ENCODE peak calls at places on chromosomes 6 and 20, in four cellular contexts. H, J, K and G are unnamed samples.

GRCh38 chr6:170514908-170515307 is 38.2 kb downstream of the PSMB1 start:
- DNase-seq in H (no peak), J (no peak), K (no peak), G (no peak)

GRCh38 chr6:77072694-77073409 is 390.4 kb downstream of the HTR1B start:
- DNase-seq in H (no peak), J (no peak), K (no peak), G (no peak)

GRCh38 chr20:43983359-43983758 is 68.7 kb downstream of the TOX2 start:
- DNase-seq in H (no peak), J (no peak), K (peak; percentile 33), G (peak; percentile 63)

GRCh38 chr6:15368873-15369272 is 123.0 kb downstream of the JARID2 start:
- DNase-seq in H (no peak), J (no peak), K (no peak), G (no peak)

GRCh38 chr6:15595461-15596173 is 67.2 kb downstream of the DTNBP1 start:
- DNase-seq in H (no peak), J (no peak), K (no peak), G (no peak)

GRCh38 chr6:34485321-34486060 is 19.6 kb downstream of the PACSIN1 start:
- DNase-seq in H (peak; percentile 51), J (no peak), K (no peak), G (peak; percentile 34)

GRCh38 chr6:123803862-123804681 is at the start of gene NKAIN2:
- DNase-seq in H (peak; percentile 60), J (no peak), K (peak; percentile 9), G (no peak)

GRCh38 chr6:53431704-53432103 is 83.0 kb upstream of the ELOVL5 start:
- DNase-seq in H (no peak), J (no peak), K (no peak), G (no peak)

GRCh38 chr20:53869466-53870258 is 200.7 kb downstream of the BCAS1 start:
- DNase-seq in H (no peak), J (peak; percentile 84), K (peak; percentile 77), G (peak; percentile 39)

GRCh38 chr6:41733349-41733706 is 2.1 kb downstream of the TFEB start:
- DNase-seq in H (no peak), J (no peak), K (no peak), G (peak; percentile 64)
- H3K4me3 ChIP-seq in H (peak overlapping the region; percentile 87), J (peak overlapping the region; percentile 86), K (peak overlapping the region; percentile 70), G (peak overlapping the region; percentile 52)

GRCh38 chr20:38952153-38952552 is 10.0 kb upstream of the DHX35 start:
- DNase-seq in H (no peak), J (no peak), K (no peak), G (no peak)
- H3K36me3 ChIP-seq in H (no peaks in the 10 kb centered on the region), J (peaks cover 23% of the 10 kb centered on the region), K (peaks cover 75% of the 10 kb centered on the region), G (peaks cover 34% of the 10 kb centered on the region)

GRCh38 chr6:106360989-106361430 is 493 bp downstream of the CRYBG1 start:
- DNase-seq in H (peak; percentile 70), J (no peak), K (no peak), G (peak; percentile 77)
- H3K4me3 ChIP-seq in H (peak overlapping the region; percentile 46), J (peak overlapping the region; percentile 54), K (no peak overlapping the region), G (peak overlapping the region; percentile 67)

GRCh38 chr6:7886132-7886531 is 24.5 kb downstream of the TXNDC5 start:
- DNase-seq in H (no peak), J (no peak), K (no peak), G (no peak)
- H3K36me3 ChIP-seq in H (peaks cover 98% of the 10 kb centered on the region), J (peaks cover 38% of the 10 kb centered on the region), K (peaks cover 96% of the 10 kb centered on the region), G (peaks cover 56% of the 10 kb centered on the region)

GRCh38 chr6:155455766-155456165 is at the start of gene NOX3:
- DNase-seq in H (no peak), J (no peak), K (no peak), G (no peak)

GRCh38 chr6:155466546-155466945 is 10.9 kb upstream of the NOX3 start:
- DNase-seq in H (no peak), J (no peak), K (no peak), G (no peak)

GRCh38 chr6:155461636-155462035 is 6.0 kb upstream of the NOX3 start:
- DNase-seq in H (no peak), J (no peak), K (no peak), G (no peak)
- H3K4me3 ChIP-seq in H (peak overlapping the region; percentile 6), J (no peak overlapping the region), K (no peak overlapping the region), G (no peak overlapping the region)